ENCODE peak calls at places on chromosome 2, in nine cellular contexts. F is fibroblast of pulmonary artery, D is body of pancreas, R is neural crest cell, Z is left ventricle myocardium inferior, E is IMR-90, O is astrocyte of the spinal cord, H is fibroblast of lung, A is lower lobe of right lung. K is an unnamed sample.

GRCh38 chr2:104033399-104033798 is 820.5 kb upstream of the POU3F3 start:
- DNase-seq in Z (no peak), D (no peak), R (no peak), H (peak; percentile 22), E (no peak), O (peak; percentile 16), A (no peak), F (no peak), K (no peak)

GRCh38 chr2:18704224-18704623 is 114.9 kb upstream of the NT5C1B start:
- DNase-seq in A (no peak), D (no peak), O (no peak), F (no peak), E (no peak), H (no peak), Z (no peak), R (no peak), K (no peak)

GRCh38 chr2:98634406-98635092 is 26.2 kb downstream of the UNC50 start:
- DNase-seq in A (no peak), E (no peak), Z (no peak), R (no peak), H (no peak), O (no peak), F (no peak), D (no peak), K (no peak)

GRCh38 chr2:108621087-108621559 is 86.9 kb downstream of the LIMS1 start:
- DNase-seq in Z (no peak), O (peak; percentile 46), R (no peak), A (peak; percentile 62), F (no peak), E (peak; percentile 46), D (peak; percentile 64), H (peak; percentile 76), K (peak; percentile 67)

GRCh38 chr2:160836755-160837154 is 323.5 kb upstream of the TANK start:
- DNase-seq in D (no peak), F (peak; percentile 87), R (no peak), H (peak; percentile 98), O (peak; percentile 93), Z (no peak), E (peak; percentile 96), A (no peak), K (no peak)

GRCh38 chr2:18677280-18677679 is 87.9 kb upstream of the NT5C1B start:
- DNase-seq in A (no peak), H (no peak), R (no peak), Z (no peak), E (no peak), D (no peak), F (no peak), O (no peak), K (no peak)

GRCh38 chr2:216426166-216426777 is 14.0 kb downstream of the SMARCAL1 start:
- DNase-seq in F (peak; percentile 8), O (no peak), H (peak; percentile 37), E (no peak), Z (no peak), A (no peak), D (no peak), R (no peak), K (no peak)

GRCh38 chr2:174667461-174667860 is 69.9 kb upstream of the WIPF1 start:
- DNase-seq in E (no peak), H (no peak), O (no peak), F (no peak), D (no peak), Z (no peak), A (no peak), R (no peak), K (no peak)

GRCh38 chr2:187438459-187438858 is 9.6 kb downstream of the CALCRL start:
- DNase-seq in D (no peak), A (no peak), H (no peak), R (no peak), O (no peak), F (no peak), E (no peak), Z (no peak), K (no peak)

GRCh38 chr2:191521608-191522208 is 156.2 kb upstream of the NABP1 start:
- DNase-seq in D (no peak), F (peak; percentile 63), O (peak; percentile 48), Z (no peak), H (peak; percentile 32), E (peak; percentile 55), A (no peak), R (no peak), K (no peak)

DNA sequence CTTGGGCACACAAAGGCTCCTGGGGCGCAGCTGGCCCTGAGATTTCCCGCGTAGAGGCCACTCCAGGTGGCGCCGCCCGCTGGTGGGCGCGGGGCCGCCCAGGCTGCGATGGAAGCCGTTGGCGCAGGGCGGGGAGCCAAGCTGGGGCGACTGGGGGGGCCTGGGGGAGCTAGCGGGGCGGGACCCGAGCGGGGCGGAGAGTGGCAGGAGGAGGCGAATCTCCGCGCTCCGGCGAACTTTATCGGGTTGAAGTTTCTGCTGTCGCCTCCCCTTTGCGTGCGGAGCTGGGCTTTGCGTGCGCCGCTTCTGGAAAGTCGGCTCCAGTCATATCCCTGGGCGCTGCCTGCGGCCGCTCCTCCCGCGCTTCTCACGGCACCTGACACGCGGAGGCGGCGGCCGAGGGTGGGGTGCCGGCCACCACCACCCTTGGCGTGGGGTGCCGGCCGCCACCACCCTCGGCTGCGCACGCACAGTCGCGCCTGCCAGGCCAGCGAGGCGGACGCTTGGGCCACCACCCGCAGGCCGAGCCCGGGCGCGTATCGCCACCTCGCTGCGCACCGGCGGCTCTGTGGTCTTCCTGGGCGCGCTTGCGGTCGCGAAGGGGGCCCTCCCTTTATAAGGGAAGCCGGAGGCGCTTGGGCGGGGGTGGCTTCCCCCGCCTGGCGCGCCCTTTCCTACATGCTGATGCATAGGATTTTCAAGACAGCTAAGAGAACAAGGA is 919 bp upstream of the CYP1B1 start:
- DNase-seq in A (peak; percentile 90), D (peak; percentile 68), Z (peak; percentile 83), E (peak; percentile 90), H (peak; percentile 92), F (peak; percentile 86), R (peak; percentile 46), O (peak; percentile 84), K (peak; percentile 64)
- TF ChIP-seq CTCF in A (peak; percentile 52), D (peak; percentile 34), Z (peak; percentile 57), E (peak; percentile 16), H (peak; percentile 37), F (no peak), R (peak; percentile 48), O (peak; percentile 27), K (peak; percentile 46)

DNA sequence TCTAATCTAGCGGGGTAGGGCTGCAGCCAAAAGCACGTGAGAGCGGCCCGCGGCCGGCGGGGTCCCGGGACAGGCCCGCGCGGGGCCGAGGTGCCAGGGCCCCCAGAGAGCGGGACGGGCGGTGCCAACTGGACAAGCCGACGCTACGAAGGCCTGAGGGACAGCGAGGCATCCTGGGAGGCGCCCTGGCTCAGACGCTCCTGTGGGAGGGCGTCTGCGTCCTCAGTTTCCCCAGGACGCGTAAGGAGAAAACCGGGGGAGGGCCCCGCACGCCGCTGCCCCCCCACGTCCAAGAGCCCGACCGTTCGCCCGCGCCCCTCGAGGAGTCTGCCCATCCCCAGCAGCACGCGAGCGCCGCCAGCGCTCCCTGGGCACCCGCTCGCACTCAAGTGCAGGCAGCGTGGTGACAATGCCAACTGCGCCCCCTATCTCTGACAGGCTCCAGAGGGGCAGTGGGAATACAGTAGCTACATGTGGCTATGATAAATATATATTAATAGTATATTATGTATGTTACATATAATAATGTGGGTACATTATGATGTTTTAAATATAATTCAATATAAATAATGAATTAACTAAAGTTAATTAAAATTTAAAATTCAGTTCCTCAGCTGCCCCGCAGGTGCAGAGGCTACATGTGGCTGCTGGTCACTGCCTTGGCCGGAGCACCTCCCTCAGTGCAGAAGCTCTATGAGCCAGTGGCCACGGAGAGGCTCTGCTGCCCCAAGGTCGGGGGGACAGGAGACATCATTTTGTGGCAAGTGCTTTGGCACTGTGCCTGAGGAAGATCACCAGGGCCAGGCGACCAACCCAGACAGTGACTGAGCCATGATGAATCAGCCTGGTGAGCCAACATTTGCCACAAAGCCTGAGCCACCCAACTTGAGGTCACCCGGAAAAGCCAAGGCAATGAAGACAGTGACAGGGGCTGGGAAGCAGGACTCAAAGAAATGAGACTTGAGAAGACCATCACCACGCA is 5.5 kb upstream of the SFT2D3 start:
- DNase-seq in F (peak; percentile 43), Z (no peak), D (peak; percentile 61), E (peak; percentile 40), O (peak; percentile 14), R (peak; percentile 50), A (no peak), H (peak; percentile 59), K (peak; percentile 69)
- TF ChIP-seq CTCF in F (peak; percentile 41), Z (peak; percentile 61), D (peak; percentile 44), E (peak; percentile 50), O (peak; percentile 61), R (peak; percentile 53), A (peak; percentile 40), H (peak; percentile 44), K (peak; percentile 67)

DNA sequence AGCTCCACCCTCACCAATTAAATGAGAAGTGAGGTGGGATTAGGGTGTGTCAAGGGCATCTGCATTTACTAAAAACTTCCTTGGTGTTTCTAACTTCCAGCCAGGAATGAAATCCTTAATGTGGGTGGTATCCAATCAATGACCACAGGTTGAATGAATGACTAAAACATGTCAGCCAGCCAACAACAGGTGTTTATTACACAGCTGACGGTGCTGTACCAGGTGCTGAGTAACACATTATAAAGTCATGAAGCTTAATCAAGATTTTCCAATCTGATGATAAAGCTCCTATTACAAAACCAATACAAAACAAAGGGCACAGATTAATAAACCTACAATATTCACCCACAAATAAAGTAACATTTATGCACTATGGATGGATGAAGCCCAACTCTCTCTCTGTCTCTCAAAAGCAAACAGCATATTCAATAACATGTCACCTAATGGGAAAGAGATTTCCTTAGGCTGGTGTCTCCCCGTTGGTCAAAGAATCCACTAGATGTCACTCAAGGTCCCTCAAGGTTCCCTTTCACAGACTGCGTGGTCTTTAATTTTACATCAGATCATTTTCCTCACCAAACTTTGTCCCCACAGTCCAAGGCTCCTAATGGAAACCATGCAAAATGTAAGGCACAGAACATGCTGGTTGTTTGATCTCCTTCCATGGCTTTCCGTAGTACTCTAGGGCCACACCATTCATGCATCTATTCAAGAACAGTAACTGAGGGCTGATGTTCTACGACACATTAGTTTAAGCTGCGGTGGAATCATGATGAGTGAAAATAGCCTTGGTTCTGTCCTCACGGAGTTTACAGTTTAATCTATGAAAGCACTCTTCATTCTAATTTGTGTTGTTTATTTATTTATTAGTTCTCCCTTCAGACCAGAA is 6.4 kb upstream of the PTPN4 start:
- DNase-seq in R (no peak), E (peak; percentile 56), D (peak; percentile 40), O (peak; percentile 55), F (peak; percentile 73), H (peak; percentile 26), A (no peak), Z (no peak), K (no peak)
- TF ChIP-seq CTCF in R (peak; percentile 67), E (peak; percentile 78), D (peak; percentile 77), O (peak; percentile 73), F (peak; percentile 74), H (peak; percentile 72), A (peak; percentile 71), Z (peak; percentile 84), K (peak; percentile 39)

DNA sequence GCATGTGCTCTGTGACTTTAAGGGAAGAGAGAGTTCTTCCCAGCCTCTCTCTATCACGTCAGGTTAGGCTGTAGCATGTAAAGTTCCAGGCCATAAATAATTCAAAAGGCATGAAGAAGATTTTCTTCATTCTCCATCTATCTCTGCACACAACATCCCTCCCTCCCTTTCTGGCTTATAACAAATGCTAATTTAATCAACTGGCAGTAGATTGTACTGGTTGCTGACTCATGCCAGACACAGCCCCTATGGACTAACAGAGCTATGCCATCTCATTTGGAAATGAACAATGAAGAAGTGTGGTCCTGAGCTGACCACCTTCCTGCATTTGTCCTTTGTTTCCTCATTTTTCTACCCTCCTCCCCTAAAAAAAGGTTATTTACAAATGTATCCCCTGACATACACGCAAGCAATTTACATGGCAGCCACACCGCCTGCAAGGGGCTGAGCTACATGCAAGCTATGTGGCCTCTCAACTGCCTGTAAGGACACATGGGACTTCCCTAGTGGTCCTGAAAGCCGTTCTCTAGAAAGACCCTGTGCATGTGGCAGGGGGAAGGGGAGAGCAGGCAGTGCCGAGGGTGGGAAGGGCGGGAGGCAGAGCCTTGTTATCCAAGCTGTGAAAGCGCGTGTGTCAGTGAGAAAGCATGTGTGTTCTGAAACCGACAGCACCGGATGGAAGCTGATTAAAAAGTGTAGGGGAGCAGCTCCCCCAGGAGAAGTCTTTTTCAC is 90.9 kb upstream of the KLF7 start:
- DNase-seq in D (no peak), F (peak; percentile 54), A (no peak), H (peak; percentile 84), E (peak; percentile 71), R (no peak), Z (no peak), O (peak; percentile 52), K (no peak)
- TF ChIP-seq CTCF in D (no peak), F (no peak), A (no peak), H (no peak), E (no peak), R (no peak), Z (no peak), O (no peak), K (no peak)